ENCODE peak calls at places on chromosome 6, in four cellular contexts. R is left cardiac atrium, L is LHCN-M2, J is non-pigmented ciliary epithelial cell. Y is an unnamed sample.

GRCh38 chr6:42352856-42353564 is 98.7 kb downstream of the TRERF1 start:
- DNase-seq in R (no peak), L (peak; percentile 68), J (peak; percentile 37), Y (no peak)

GRCh38 chr6:134813146-134813545 is 136.8 kb downstream of the ALDH8A1 start:
- DNase-seq in R (no peak), L (no peak), J (no peak), Y (no peak)

GRCh38 chr6:36285187-36285612 is 15.3 kb downstream of the PNPLA1 start:
- DNase-seq in R (no peak), L (no peak), J (no peak), Y (peak; percentile 76)

GRCh38 chr6:34585108-34585507 is 29.0 kb upstream of the SPDEF start:
- DNase-seq in R (no peak), L (no peak), J (no peak), Y (no peak)

GRCh38 chr6:28393912-28394662 is 5.5 kb downstream of the ZSCAN12 start:
- DNase-seq in R (no peak), L (peak; percentile 14), J (no peak), Y (no peak)

GRCh38 chr6:392441-393390 is 1.2 kb downstream of the IRF4 start:
- DNase-seq in R (no peak), L (no peak), J (no peak), Y (no peak)

GRCh38 chr6:167255918-167256553 is 35.1 kb upstream of the UNC93A start:
- DNase-seq in R (no peak), L (no peak), J (no peak), Y (no peak)

GRCh38 chr6:53011993-53012392 is 16.9 kb upstream of the GSTA4 start:
- DNase-seq in R (no peak), L (peak; percentile 15), J (no peak), Y (no peak)

GRCh38 chr6:10613077-10613476 is 81.3 kb downstream of the C6orf52 start:
- DNase-seq in R (no peak), L (no peak), J (no peak), Y (no peak)

GRCh38 chr6:137402143-137402542 is 92.1 kb downstream of the OLIG3 start:
- DNase-seq in R (no peak), L (no peak), J (no peak), Y (no peak)

GRCh38 chr6:134943567-134944111 is 6.3 kb downstream of the ALDH8A1 start:
- DNase-seq in R (no peak), L (no peak), J (no peak), Y (no peak)

GRCh38 chr6:26355366-26355765 is 9.6 kb upstream of the BTN3A2 start:
- DNase-seq in R (no peak), L (no peak), J (no peak), Y (no peak)

GRCh38 chr6:5937936-5938706 is 68.6 kb downstream of the NRN1 start:
- DNase-seq in R (no peak), L (no peak), J (no peak), Y (no peak)

GRCh38 chr6:36290668-36291620 is 21.1 kb downstream of the PNPLA1 start:
- DNase-seq in R (no peak), L (no peak), J (no peak), Y (no peak)

GRCh38 chr6:149446791-149447376 is 37.9 kb downstream of the ZC3H12D start:
- DNase-seq in R (no peak), L (no peak), J (no peak), Y (no peak)

GRCh38 chr6:100381111-100381510 is 83.6 kb downstream of the SIM1 start:
- DNase-seq in R (no peak), L (peak; percentile 58), J (no peak), Y (no peak)

GRCh38 chr6:42322676-42323075 is 105.0 kb upstream of the MRPS10 start:
- DNase-seq in R (no peak), L (no peak), J (no peak), Y (peak; percentile 72)

GRCh38 chr6:75524322-75524972 is 30.8 kb upstream of the FILIP1 start:
- DNase-seq in R (no peak), L (peak; percentile 63), J (peak; percentile 93), Y (no peak)

GRCh38 chr6:46172176-46172575 is 1.4 kb upstream of the ENPP5 start:
- DNase-seq in R (no peak), L (no peak), J (no peak), Y (no peak)

GRCh38 chr6:152984387-152984872 is 1.6 kb upstream of the FBXO5 start:
- DNase-seq in R (no peak), L (peak; percentile 8), J (no peak), Y (no peak)

GRCh38 chr6:142918339-142919042 is 26.5 kb downstream of the HIVEP2 start:
- DNase-seq in R (no peak), L (peak; percentile 98), J (no peak), Y (no peak)

GRCh38 chr6:39088331-39088730 is 26.7 kb downstream of the SAYSD1 start:
- DNase-seq in R (peak; percentile 39), L (peak; percentile 65), J (peak; percentile 17), Y (peak; percentile 84)

GRCh38 chr6:12911387-12911960 is 194.9 kb downstream of the PHACTR1 start:
- DNase-seq in R (no peak), L (peak; percentile 41), J (peak; percentile 24), Y (no peak)

GRCh38 chr6:144284474-144284752 is 722 bp upstream of the UTRN start:
- DNase-seq in R (no peak), L (no peak), J (no peak), Y (no peak)

GRCh38 chr6:33781105-33781975 is 7.6 kb downstream of the LEMD2 start:
- DNase-seq in R (no peak), L (peak; percentile 63), J (no peak), Y (peak; percentile 93)

GRCh38 chr6:36244641-36245280 is 25.1 kb upstream of the PNPLA1 start:
- DNase-seq in R (no peak), L (no peak), J (no peak), Y (peak; percentile 86)

GRCh38 chr6:163294734-163295133 is 119.8 kb upstream of the QKI start:
- DNase-seq in R (no peak), L (no peak), J (no peak), Y (no peak)

GRCh38 chr6:108667984-108668383 is 107.3 kb downstream of the FOXO3 start:
- DNase-seq in R (no peak), L (no peak), J (no peak), Y (no peak)

GRCh38 chr6:136020691-136021090 is 169.2 kb downstream of the PDE7B start:
- DNase-seq in R (no peak), L (no peak), J (no peak), Y (no peak)

GRCh38 chr6:3523966-3524365 is 67.1 kb upstream of the SLC22A23 start:
- DNase-seq in R (no peak), L (no peak), J (no peak), Y (no peak)

GRCh38 chr6:16174368-16175078 is 45.6 kb downstream of the MYLIP start:
- DNase-seq in R (no peak), L (no peak), J (no peak), Y (no peak)

GRCh38 chr6:43791752-43792422 is 21.9 kb downstream of the VEGFA start:
- DNase-seq in R (no peak), L (no peak), J (no peak), Y (no peak)

GRCh38 chr6:57172136-57173055 is at the start of gene BAG2:
- DNase-seq in R (peak; percentile 89), L (peak; percentile 92), J (peak; percentile 78), Y (peak; percentile 84)

GRCh38 chr6:43644940-43645612 is at the start of gene RSPH9:
- DNase-seq in R (peak; percentile 81), L (no peak), J (no peak), Y (peak; percentile 98)

GRCh38 chr6:53107091-53107490 is 41.5 kb downstream of the GCM1 start:
- DNase-seq in R (no peak), L (peak; percentile 75), J (no peak), Y (no peak)

Y was measured in H9.